ENCODE peak calls at places on chromosome 2, in four cellular contexts. U is HTR-8/SVneo, V is RWPE2, M is frontal cortex. Q is an unnamed sample.
A peak's percentile ranks its signal among the peaks of the same experiment; 100 is the strongest.

GRCh38 chr2:162252147-162252546 is 8.9 kb upstream of the FAP start:
- DNase-seq in U (no peak), V (no peak), M (no peak), Q (no peak)

GRCh38 chr2:119290859-119291587 is 67.4 kb downstream of the STEAP3 start:
- DNase-seq in U (peak; percentile 70), V (peak; percentile 79), M (peak; percentile 72), Q (peak; percentile 60)

GRCh38 chr2:97754690-97755346 is 41.4 kb downstream of the ZAP70 start:
- DNase-seq in U (no peak), V (no peak), M (no peak), Q (no peak)

GRCh38 chr2:23587330-23587729 is 202.4 kb downstream of the KLHL29 start:
- DNase-seq in U (no peak), V (no peak), M (no peak), Q (no peak)

GRCh38 chr2:192498747-192499146 is 304.0 kb upstream of the TMEFF2 start:
- DNase-seq in U (no peak), V (no peak), M (no peak), Q (no peak)

GRCh38 chr2:148300534-148300933 is 279.6 kb downstream of the MBD5 start:
- DNase-seq in U (no peak), V (no peak), M (no peak), Q (no peak)

GRCh38 chr2:236525416-236525997 is 44.1 kb upstream of the ACKR3 start:
- DNase-seq in U (no peak), V (no peak), M (no peak), Q (no peak)

GRCh38 chr2:237483018-237483731 is 3.9 kb upstream of the MLPH start:
- DNase-seq in U (no peak), V (no peak), M (no peak), Q (peak; percentile 85)

GRCh38 chr2:47313728-47314127 is 89.2 kb upstream of the MSH2 start:
- DNase-seq in U (no peak), V (no peak), M (no peak), Q (no peak)

GRCh38 chr2:2013476-2013875 is 269.2 kb upstream of the PXDN start:
- DNase-seq in U (no peak), V (no peak), M (no peak), Q (no peak)

GRCh38 chr2:46518848-46519247 is 39.5 kb downstream of the TMEM247 start:
- DNase-seq in U (no peak), V (no peak), M (no peak), Q (no peak)

GRCh38 chr2:21763501-21763900 is 639.7 kb downstream of the TDRD15 start:
- DNase-seq in U (no peak), V (no peak), M (no peak), Q (no peak)

GRCh38 chr2:96414161-96414713 is 78.7 kb downstream of the NCAPH start:
- DNase-seq in U (no peak), V (no peak), M (no peak), Q (no peak)

GRCh38 chr2:213015387-213016165 is 135.8 kb downstream of the IKZF2 start:
- DNase-seq in U (no peak), V (no peak), M (no peak), Q (no peak)

GRCh38 chr2:24576617-24577016 is 85.6 kb downstream of the NCOA1 start:
- DNase-seq in U (no peak), V (no peak), M (no peak), Q (no peak)

GRCh38 chr2:215848679-215849078 is 164.7 kb downstream of the MREG start:
- DNase-seq in U (no peak), V (no peak), M (no peak), Q (no peak)

GRCh38 chr2:127829845-127830246 is 18.9 kb upstream of the WDR33 start:
- DNase-seq in U (no peak), V (no peak), M (no peak), Q (no peak)

GRCh38 chr2:27960237-27960912 is 69.8 kb downstream of the BABAM2 start:
- DNase-seq in U (peak; percentile 18), V (no peak), M (no peak), Q (no peak)

GRCh38 chr2:186486651-186487647 is 889 bp downstream of the ZC3H15 start:
- DNase-seq in U (peak; percentile 3), V (no peak), M (no peak), Q (no peak)

GRCh38 chr2:70261501-70261900 is 3.6 kb downstream of the PCYOX1 start:
- DNase-seq in U (no peak), V (no peak), M (no peak), Q (no peak)

GRCh38 chr2:173395567-173396351 is 41.1 kb downstream of the CDCA7 start:
- DNase-seq in U (no peak), V (no peak), M (no peak), Q (no peak)

Q was measured in prostate gland.